ENCODE peak calls at places on chromosomes 5 and 9, in ten cellular contexts. V is colonic mucosa, I is tibial artery, P is left lung, M is ascending aorta, Z is fibroblast of mammary gland, K is A673, H is H1, T is lower lobe of right lung, O is heart left ventricle. J is an unnamed sample.

GRCh38 chr5:5288236-5288635 is 134.2 kb upstream of the ICE1 start:
- DNase-seq in V (no peak), I (no peak), P (no peak), M (no peak), Z (peak; percentile 21), K (no peak), H (no peak), T (no peak), O (no peak), J (no peak)

GRCh38 chr9:95504053-95504963 is 12.5 kb downstream of the PTCH1 start:
- DNase-seq in V (peak; percentile 49), I (peak; percentile 58), P (no peak), M (no peak), Z (peak; percentile 86), K (peak; percentile 54), H (no peak), T (no peak), O (peak; percentile 63), J (peak; percentile 86)

GRCh38 chr5:156331845-156332244 is 4.9 kb downstream of the SGCD start:
- DNase-seq in V (no peak), I (no peak), P (no peak), M (no peak), Z (no peak), K (no peak), H (no peak), T (no peak), O (no peak), J (no peak)

GRCh38 chr5:143066556-143067281 is 296.5 kb downstream of the ARHGAP26 start:
- DNase-seq in V (no peak), I (no peak), P (no peak), M (no peak), Z (peak; percentile 74), K (peak; percentile 45), H (no peak), T (no peak), O (no peak), J (no peak)

GRCh38 chr5:145407300-145408047 is 427.7 kb downstream of the PRELID2 start:
- DNase-seq in V (no peak), I (no peak), P (no peak), M (no peak), Z (no peak), K (no peak), H (no peak), T (no peak), O (no peak), J (no peak)

GRCh38 chr5:122924719-122925395 is 79.4 kb downstream of the SNX24 start:
- DNase-seq in V (no peak), I (no peak), P (no peak), M (no peak), Z (no peak), K (no peak), H (no peak), T (no peak), O (no peak), J (no peak)

GRCh38 chr5:98769256-98770157 is 4.0 kb upstream of the RGMB start:
- DNase-seq in V (peak; percentile 68), I (peak; percentile 35), P (peak; percentile 76), M (peak; percentile 69), Z (peak; percentile 66), K (peak; percentile 50), H (no peak), T (peak; percentile 55), O (peak; percentile 60), J (peak; percentile 85)

GRCh38 chr9:69120380-69121154 is 53.5 kb upstream of the TJP2 start:
- DNase-seq in V (peak; percentile 95), I (no peak), P (peak; percentile 88), M (peak; percentile 65), Z (no peak), K (no peak), H (peak; percentile 81), T (peak; percentile 89), O (no peak), J (peak; percentile 95)

GRCh38 chr9:108377382-108377781 is 478.4 kb downstream of the ACTL7B start:
- DNase-seq in V (no peak), I (no peak), P (no peak), M (no peak), Z (no peak), K (no peak), H (no peak), T (no peak), O (no peak), J (no peak)

GRCh38 chr5:124742983-124743533 is 3.4 kb downstream of the ZNF608 start:
- DNase-seq in V (no peak), I (no peak), P (no peak), M (no peak), Z (peak; percentile 87), K (no peak), H (no peak), T (no peak), O (no peak), J (no peak)

GRCh38 chr5:124745367-124746251 is 830 bp downstream of the ZNF608 start:
- DNase-seq in V (no peak), I (peak; percentile 28), P (no peak), M (no peak), Z (peak; percentile 57), K (no peak), H (no peak), T (no peak), O (no peak), J (no peak)

GRCh38 chr5:124742521-124742920 is 3.9 kb downstream of the ZNF608 start:
- DNase-seq in V (no peak), I (no peak), P (no peak), M (no peak), Z (no peak), K (no peak), H (no peak), T (no peak), O (no peak), J (no peak)

GRCh38 chr5:124743534-124744169 is 2.8 kb downstream of the ZNF608 start:
- DNase-seq in V (peak; percentile 56), I (no peak), P (no peak), M (no peak), Z (no peak), K (no peak), H (no peak), T (no peak), O (no peak), J (peak; percentile 70)

DNA sequence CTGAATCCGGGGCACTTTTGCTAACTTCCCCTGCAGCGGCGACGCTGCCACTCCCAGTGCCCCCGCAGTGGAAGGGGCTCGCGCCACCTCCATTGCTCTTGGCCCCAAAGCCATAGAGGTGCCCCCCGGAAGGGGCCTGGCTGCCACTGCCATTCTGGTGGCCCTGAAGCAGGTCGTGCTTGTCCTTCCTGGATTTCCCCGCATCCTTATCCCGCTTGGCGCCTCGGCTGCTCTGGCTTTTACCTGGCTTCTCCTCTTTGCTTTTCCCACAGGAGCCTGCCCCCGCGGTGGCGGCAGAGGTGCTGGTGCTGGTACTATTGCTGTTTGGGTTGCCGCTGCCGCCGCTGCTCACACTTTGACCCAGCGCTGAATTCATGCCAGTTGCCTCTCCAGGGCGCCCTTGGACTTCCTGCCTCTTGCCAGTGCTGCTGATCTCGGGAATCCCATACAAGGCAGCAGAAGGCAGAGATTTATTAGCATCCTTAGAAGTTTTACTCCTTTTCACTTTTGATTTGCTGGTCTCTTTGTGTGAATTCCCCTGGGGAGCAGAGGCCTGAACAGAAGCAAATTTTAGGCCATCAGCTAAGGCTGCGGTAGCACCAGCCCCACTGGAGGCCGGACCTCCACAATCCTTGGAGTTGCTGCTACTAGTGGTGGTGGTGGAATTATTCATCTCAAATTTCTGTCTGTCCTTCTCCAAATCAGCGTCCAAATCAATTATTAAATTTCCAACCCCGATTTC is 2.1 kb downstream of the ZNF608 start:
- DNase-seq in V (peak; percentile 78), I (peak; percentile 50), P (peak; percentile 82), M (peak; percentile 69), Z (peak; percentile 31), K (no peak), H (no peak), T (peak; percentile 61), O (peak; percentile 65), J (peak; percentile 71)
- TF ChIP-seq CTCF in V (no peak), I (no peak), P (no peak), M (no peak), Z (no peak), K (no peak), H (no peak), T (no peak), O (no peak), J (no peak)

DNA sequence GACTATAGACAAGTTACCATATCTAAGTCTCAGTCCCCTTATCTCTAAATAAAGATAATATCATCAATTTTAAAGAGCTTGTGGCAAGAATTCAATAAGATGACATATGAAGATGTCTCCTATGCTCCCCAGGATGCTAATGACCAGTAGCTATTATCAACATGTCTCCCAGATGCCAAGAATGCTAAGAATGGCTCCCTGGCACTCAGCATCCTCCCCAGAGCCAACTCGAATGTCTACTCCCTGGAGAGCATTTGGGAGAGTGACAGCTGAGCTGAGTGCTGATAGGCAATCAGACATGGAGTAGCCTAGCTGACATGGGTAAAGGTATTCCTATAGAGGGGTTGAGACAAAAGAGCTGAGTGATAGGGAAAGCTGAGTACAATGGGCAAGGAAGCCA is 15.9 kb downstream of the P4HA2 start:
- DNase-seq in V (no peak), I (no peak), P (no peak), M (no peak), Z (no peak), K (peak; percentile 52), H (no peak), T (no peak), O (peak; percentile 80), J (peak; percentile 68)
- H3K4me3 ChIP-seq in V (no peak overlapping the region), I (no peak overlapping the region), P (no peak overlapping the region), M (no peak overlapping the region), Z (no peak overlapping the region), K (no peak overlapping the region), H (no peak overlapping the region), T (no peak overlapping the region), O (no peak overlapping the region), J (no peak overlapping the region)

GRCh38 chr9:126203313-126203712 is 123.3 kb upstream of the MVB12B start:
- DNase-seq in V (no peak), I (no peak), P (no peak), M (no peak), Z (no peak), K (peak; percentile 5), H (no peak), T (no peak), O (no peak), J (peak; percentile 58)
- TF ChIP-seq CTCF in V (no peak), I (no peak), P (no peak), M (no peak), Z (peak; percentile 17), K (peak; percentile 46), H (peak; percentile 53), T (no peak), O (no peak), J (peak; percentile 44)

DNA sequence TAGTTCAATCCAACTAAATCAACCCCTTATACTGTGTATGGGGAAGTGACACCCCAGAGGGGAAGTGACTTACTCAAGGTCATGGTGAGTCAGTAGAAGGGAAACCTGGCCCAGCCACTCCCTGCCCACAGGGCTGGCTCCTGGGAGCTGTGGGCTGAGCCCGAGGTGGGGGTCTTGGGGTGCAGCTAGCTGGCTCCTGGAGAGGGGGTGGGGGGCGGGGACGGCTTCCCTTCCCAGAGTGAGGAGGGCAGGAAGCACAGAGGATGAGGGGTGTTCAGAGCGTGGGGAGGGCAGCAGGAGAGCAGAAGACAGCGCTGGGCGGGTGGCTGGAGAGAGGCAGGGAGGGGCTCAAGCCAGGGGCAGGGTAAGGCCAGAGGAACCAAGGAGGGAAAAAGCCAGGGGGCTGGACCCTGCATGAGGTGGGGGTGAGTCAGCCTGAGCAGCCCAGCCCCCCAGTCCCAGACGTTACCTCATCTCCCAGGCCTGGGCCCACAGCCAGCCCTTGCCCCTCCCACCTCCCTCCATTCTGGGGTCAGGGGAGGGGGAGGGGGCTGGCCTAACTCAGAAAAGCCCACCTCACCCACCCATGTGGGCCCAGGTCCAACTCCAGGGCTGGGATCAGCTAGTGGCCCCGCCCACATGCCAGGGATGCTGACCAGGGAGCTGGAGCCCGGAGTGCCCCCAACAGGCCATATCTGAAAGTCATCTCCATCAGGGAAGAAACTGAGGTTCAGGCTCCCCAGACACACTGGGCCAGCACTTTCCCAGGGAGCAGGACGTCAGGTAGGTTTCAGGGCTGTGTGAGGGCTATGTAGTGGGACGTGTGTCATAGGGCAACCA is 2.8 kb downstream of the PDLIM7 start:
- DNase-seq in V (peak; percentile 61), I (peak; percentile 78), P (peak; percentile 88), M (peak; percentile 95), Z (peak; percentile 93), K (peak; percentile 44), H (peak; percentile 87), T (peak; percentile 75), O (peak; percentile 83), J (peak; percentile 92)
- H3K4me3 ChIP-seq in V (peak overlapping the region; percentile 9), I (peak overlapping the region; percentile 83), P (no peak overlapping the region), M (peak overlapping the region; percentile 92), Z (peak overlapping the region; percentile 77), K (no peak overlapping the region), H (no peak overlapping the region), T (peak overlapping the region; percentile 71), O (peak overlapping the region; percentile 75), J (peak overlapping the region; percentile 92)

J was measured in endodermal cell.